ENCODE peak calls at places on chromosomes 3 and 15, in eight cellular contexts. Q is cardiac muscle cell, M is heart left ventricle, O is foreskin fibroblast, W is hepatocyte, Z is astrocyte of the cerebellum, R is transverse colon, D is IMR-90. X is an unnamed sample.

GRCh38 chr3:194565597-194566190 is 67.5 kb downstream of the TMEM44 start:
- DNase-seq in Q (peak; percentile 74), M (no peak), O (peak; percentile 67), W (no peak), Z (peak; percentile 46), R (no peak), D (peak; percentile 76), X (peak; percentile 76)

GRCh38 chr3:135226057-135226456 is 431.0 kb downstream of the EPHB1 start:
- DNase-seq in Q (no peak), M (no peak), O (no peak), W (no peak), Z (no peak), R (no peak), D (no peak), X (no peak)

GRCh38 chr15:100170280-100170654 is 171.5 kb downstream of the ADAMTS17 start:
- DNase-seq in Q (no peak), M (no peak), O (no peak), W (no peak), Z (no peak), R (no peak), D (no peak), X (no peak)

GRCh38 chr3:43894176-43895049 is 203.7 kb downstream of the ABHD5 start:
- DNase-seq in Q (peak; percentile 87), M (peak; percentile 46), O (peak; percentile 85), W (peak; percentile 93), Z (peak; percentile 13), R (peak; percentile 37), D (peak; percentile 68), X (peak; percentile 16)

GRCh38 chr3:173743111-173743510 is 345.6 kb downstream of the NLGN1 start:
- DNase-seq in Q (no peak), M (no peak), O (no peak), W (no peak), Z (no peak), R (no peak), D (peak; percentile 47), X (no peak)

GRCh38 chr15:74383695-74384565 is 16.5 kb upstream of the CYP11A1 start:
- DNase-seq in Q (peak; percentile 22), M (no peak), O (no peak), W (peak; percentile 50), Z (no peak), R (no peak), D (peak; percentile 84), X (no peak)

GRCh38 chr3:171417813-171418212 is 42.4 kb downstream of the TNIK start:
- DNase-seq in Q (peak; percentile 93), M (peak; percentile 60), O (peak; percentile 62), W (peak; percentile 47), Z (peak; percentile 16), R (peak; percentile 28), D (peak; percentile 93), X (peak; percentile 52)

GRCh38 chr3:48130321-48130881 is 57.8 kb downstream of the CDC25A start:
- DNase-seq in Q (peak; percentile 95), M (peak; percentile 94), O (peak; percentile 77), W (peak; percentile 60), Z (peak; percentile 85), R (peak; percentile 20), D (peak; percentile 96), X (peak; percentile 37)

GRCh38 chr3:177811111-177811510 is 613.8 kb upstream of the TBL1XR1 start:
- DNase-seq in Q (no peak), M (no peak), O (no peak), W (no peak), Z (no peak), R (no peak), D (no peak), X (no peak)

GRCh38 chr15:50905055-50905454 is 3.4 kb upstream of the AP4E1 start:
- DNase-seq in Q (no peak), M (no peak), O (no peak), W (no peak), Z (no peak), R (no peak), D (no peak), X (no peak)

GRCh38 chr15:51992953-51993352 is 21.4 kb upstream of the LEO1 start:
- DNase-seq in Q (no peak), M (no peak), O (no peak), W (no peak), Z (no peak), R (no peak), D (peak; percentile 44), X (no peak)

GRCh38 chr3:41199866-41200668 is 762 bp downstream of the CTNNB1 start:
- DNase-seq in Q (peak; percentile 38), M (no peak), O (no peak), W (peak; percentile 61), Z (no peak), R (peak; percentile 44), D (no peak), X (no peak)

GRCh38 chr15:48856947-48857346 is 21.0 kb upstream of the EID1 start:
- DNase-seq in Q (peak; percentile 30), M (no peak), O (no peak), W (no peak), Z (no peak), R (no peak), D (peak; percentile 69), X (no peak)

GRCh38 chr3:163664466-163664865 is 1413.8 kb downstream of the SI start:
- DNase-seq in Q (no peak), M (no peak), O (no peak), W (no peak), Z (no peak), R (no peak), D (no peak), X (no peak)

GRCh38 chr3:179624471-179624870 is 19.9 kb downstream of the NDUFB5 start:
- DNase-seq in Q (no peak), M (no peak), O (no peak), W (no peak), Z (no peak), R (no peak), D (peak; percentile 43), X (peak; percentile 10)

GRCh38 chr15:95262866-95263564 is 1031.7 kb downstream of the MCTP2 start:
- DNase-seq in Q (peak; percentile 79), M (no peak), O (peak; percentile 41), W (no peak), Z (peak; percentile 66), R (no peak), D (peak; percentile 88), X (peak; percentile 72)

GRCh38 chr15:38818156-38818745 is 253.6 kb upstream of the RASGRP1 start:
- DNase-seq in Q (no peak), M (no peak), O (no peak), W (no peak), Z (no peak), R (no peak), D (no peak), X (no peak)

GRCh38 chr3:97981886-97982285 is 9.7 kb upstream of the RIOX2 start:
- DNase-seq in Q (peak; percentile 30), M (no peak), O (no peak), W (no peak), Z (no peak), R (no peak), D (peak; percentile 21), X (no peak)

GRCh38 chr3:33658971-33659848 is 58.8 kb downstream of the CLASP2 start:
- DNase-seq in Q (peak; percentile 81), M (peak; percentile 84), O (peak; percentile 90), W (peak; percentile 74), Z (peak; percentile 44), R (peak; percentile 65), D (peak; percentile 88), X (no peak)

DNA sequence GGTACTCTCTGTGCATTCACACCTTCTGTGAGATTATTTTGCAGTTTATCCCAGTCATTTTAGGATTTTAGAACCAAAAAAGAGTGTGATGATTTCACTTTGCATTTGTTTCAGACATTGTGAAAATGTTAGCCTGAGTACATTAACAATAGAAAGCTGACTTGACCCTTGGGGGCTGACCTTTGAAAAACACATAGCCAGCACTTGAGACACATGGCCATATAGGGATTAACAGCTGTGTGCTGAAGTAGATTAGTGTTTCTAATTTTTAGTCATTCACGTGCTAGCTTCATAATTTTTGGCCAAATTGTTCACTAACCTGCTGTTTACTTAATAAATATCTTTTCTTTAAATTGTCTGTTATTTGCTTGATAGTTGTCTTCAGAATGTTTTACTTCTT is 3.5 kb downstream of the FEM1B start:
- DNase-seq in Q (no peak), M (no peak), O (no peak), W (no peak), Z (no peak), R (no peak), D (no peak), X (no peak)
- H3K4me3 ChIP-seq in Q (peak overlapping the region; percentile 70), M (peak overlapping the region; percentile 63), O (peak overlapping the region; percentile 91), W (no peak overlapping the region), Z (peak overlapping the region; percentile 18), R (peak overlapping the region; percentile 89), D (peak overlapping the region; percentile 41), X (no peak overlapping the region)

GRCh38 chr15:46260937-46261336 is 626.1 kb downstream of the SQOR start:
- DNase-seq in Q (no peak), M (no peak), O (no peak), W (no peak), Z (no peak), R (no peak), D (no peak), X (no peak)
- TF ChIP-seq CTCF in Q (no peak), M (no peak), O (no peak), W (no peak), Z (no peak), R (no peak), D (no peak), X (no peak)

GRCh38 chr3:14218355-14218754 is 39.7 kb downstream of the LSM3 start:
- DNase-seq in Q (no peak), M (no peak), O (no peak), W (no peak), Z (no peak), R (no peak), D (no peak), X (no peak)

GRCh38 chr3:14222900-14223594 is 44.4 kb downstream of the LSM3 start:
- DNase-seq in Q (peak; percentile 35), M (no peak), O (no peak), W (no peak), Z (no peak), R (no peak), D (no peak), X (no peak)

GRCh38 chr3:14221902-14222301 is 43.3 kb downstream of the LSM3 start:
- DNase-seq in Q (no peak), M (no peak), O (no peak), W (no peak), Z (no peak), R (no peak), D (no peak), X (no peak)

GRCh38 chr3:14222457-14222856 is 43.8 kb downstream of the LSM3 start:
- DNase-seq in Q (no peak), M (no peak), O (no peak), W (no peak), Z (no peak), R (no peak), D (no peak), X (no peak)

GRCh38 chr3:14220933-14221332 is 42.3 kb downstream of the LSM3 start:
- DNase-seq in Q (no peak), M (no peak), O (no peak), W (no peak), Z (no peak), R (no peak), D (no peak), X (no peak)
- H3K4me3 ChIP-seq in Q (no peak overlapping the region), M (no peak overlapping the region), O (no peak overlapping the region), W (no peak overlapping the region), Z (no peak overlapping the region), R (no peak overlapping the region), D (no peak overlapping the region), X (no peak overlapping the region)

DNA sequence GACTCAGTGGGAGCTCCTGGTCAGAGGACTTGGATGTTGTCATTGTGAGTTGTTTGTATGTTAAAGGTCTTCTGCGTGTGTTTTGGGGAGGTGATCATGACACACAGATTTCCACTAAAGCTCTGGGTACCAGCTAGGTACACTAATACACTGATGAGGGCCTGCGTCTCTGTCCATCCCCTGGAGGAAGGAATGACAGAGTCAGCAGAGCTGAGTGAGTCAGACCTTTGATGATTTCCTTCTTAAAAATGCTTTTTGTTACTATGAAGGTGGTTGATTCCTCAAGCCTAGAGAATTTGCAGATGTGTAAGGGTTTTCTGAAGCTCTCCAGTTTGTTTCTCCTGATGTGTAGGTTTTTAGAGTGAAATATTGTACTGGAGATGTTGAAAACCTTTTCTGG is 424.1 kb upstream of the TPM1 start:
- DNase-seq in Q (peak; percentile 58), M (no peak), O (peak; percentile 84), W (peak; percentile 41), Z (peak; percentile 64), R (no peak), D (peak; percentile 94), X (peak; percentile 69)
- TF ChIP-seq CTCF in Q (peak; percentile 40), M (no peak), O (peak; percentile 56), W (peak; percentile 16), Z (peak; percentile 64), R (no peak), D (peak; percentile 65), X (peak; percentile 73)